ENCODE peak calls at places on chromosomes 3 and 15, in five cellular contexts. W, T, C, S and F are unnamed samples.

GRCh38 chr15:100856847-100857246 is 22.8 kb upstream of the ALDH1A3 start:
- DNase-seq in T (no peak), C (no peak), W (no peak), S (no peak), F (no peak)

GRCh38 chr3:120615863-120616599 is 19.9 kb downstream of the NDUFB4 start:
- DNase-seq in W (no peak), C (no peak), T (no peak), S (no peak), F (no peak)

GRCh38 chr3:183253961-183254815 is 1.1 kb downstream of the B3GNT5 start:
- DNase-seq in T (peak; percentile 52), C (no peak), W (peak; percentile 19), S (no peak), F (no peak)

GRCh38 chr3:81643721-81644120 is 117.7 kb downstream of the GBE1 start:
- DNase-seq in C (peak; percentile 48), T (no peak), W (no peak), S (no peak), F (no peak)

GRCh38 chr3:4568831-4569230 is 75.7 kb downstream of the ITPR1 start:
- DNase-seq in S (no peak), C (no peak), W (no peak), T (no peak), F (no peak)

GRCh38 chr15:51499379-51499976 is 123.1 kb downstream of the DMXL2 start:
- DNase-seq in W (no peak), C (peak; percentile 3), T (no peak), S (no peak), F (no peak)

GRCh38 chr3:159763466-159764210 is 225.0 kb upstream of the IL12A start:
- DNase-seq in W (peak; percentile 83), C (peak; percentile 38), T (no peak), S (no peak), F (no peak)

GRCh38 chr3:29697989-29698388 is 417.1 kb downstream of the RBMS3 start:
- DNase-seq in C (no peak), S (no peak), T (no peak), W (no peak), F (no peak)

GRCh38 chr3:129539201-129539600 is 3.8 kb upstream of the H1-8 start:
- DNase-seq in C (no peak), T (no peak), S (no peak), W (no peak), F (no peak)

GRCh38 chr15:59222106-59222505 is 15.5 kb downstream of the LDHAL6B start:
- DNase-seq in S (no peak), W (no peak), C (no peak), T (no peak), F (no peak)

GRCh38 chr15:66959066-66959465 is 106.3 kb upstream of the SMAD3 start:
- DNase-seq in W (no peak), C (no peak), S (no peak), T (no peak), F (no peak)

GRCh38 chr3:23726811-23727548 is 78.8 kb upstream of the UBE2E1 start:
- DNase-seq in S (no peak), T (no peak), C (no peak), W (no peak), F (peak; percentile 45)

GRCh38 chr3:99678023-99678422 is 39.6 kb downstream of the COL8A1 start:
- DNase-seq in T (no peak), S (no peak), C (no peak), W (no peak), F (no peak)

GRCh38 chr3:145094355-145094941 is 1066.5 kb downstream of the PLOD2 start:
- DNase-seq in S (no peak), W (no peak), C (no peak), T (no peak), F (no peak)

GRCh38 chr15:31552482-31553099 is 226.0 kb downstream of the KLF13 start:
- DNase-seq in T (no peak), S (no peak), W (no peak), C (no peak), F (no peak)

GRCh38 chr3:139016430-139017048 is 4.2 kb downstream of the PRR23B start:
- DNase-seq in T (no peak), W (peak; percentile 13), C (no peak), S (no peak), F (peak; percentile 55)

GRCh38 chr15:27095809-27096580 is 125.0 kb downstream of the GABRG3 start:
- DNase-seq in S (no peak), W (no peak), T (no peak), C (peak; percentile 3), F (no peak)

GRCh38 chr3:132605374-132605792 is 8.3 kb downstream of the ACKR4 start:
- DNase-seq in T (no peak), W (no peak), S (no peak), C (no peak), F (no peak)

GRCh38 chr3:180142041-180142440 is 105.3 kb upstream of the PEX5L start:
- DNase-seq in W (no peak), T (no peak), S (no peak), C (no peak), F (no peak)

GRCh38 chr3:52084954-52085730 is 28.8 kb upstream of the DUSP7 start:
- DNase-seq in W (no peak), T (no peak), S (no peak), C (no peak), F (no peak)

GRCh38 chr15:69522361-69522760 is 69.7 kb downstream of the RPLP1 start:
- DNase-seq in C (no peak), T (no peak), S (no peak), W (no peak), F (no peak)

GRCh38 chr15:77844798-77845446 is 212.2 kb upstream of the LINGO1 start:
- DNase-seq in T (no peak), S (no peak), W (no peak), C (no peak), F (no peak)

GRCh38 chr15:92510163-92510882 is 116.6 kb downstream of the ST8SIA2 start:
- DNase-seq in W (no peak), C (no peak), T (no peak), S (no peak), F (no peak)